ENCODE peak calls at places on chromosome X, in five cellular contexts. W is mesendoderm, K is mesenchymal stem cell, E is IMR-90, D is H9. N is an unnamed sample.

GRCh38 chrX:31546130-31546529 is 474.3 kb upstream of the FTHL17 start:
- DNase-seq in K (peak), W (peak), E (peak), D (no peak), N (no peak)

GRCh38 chrX:40267334-40268118 is 169.8 kb upstream of the BCOR start:
- DNase-seq in D (no peak), K (peak), E (no peak), W (no peak), N (no peak)

GRCh38 chrX:134821370-134821769 is 163.1 kb upstream of the PLAC1 start:
- DNase-seq in D (peak), E (peak), W (peak), K (peak), N (no peak)

GRCh38 chrX:106613277-106613676 is 1.5 kb downstream of the RADX start:
- DNase-seq in E (no peak), W (no peak), D (no peak), K (no peak), N (no peak)

GRCh38 chrX:54386314-54386713 is 28.5 kb upstream of the WNK3 start:
- DNase-seq in D (no peak), E (peak), K (peak), W (peak), N (no peak)

GRCh38 chrX:10110984-10111363 is 45.8 kb upstream of the CLCN4 start:
- DNase-seq in K (no peak), W (no peak), D (no peak), E (no peak), N (no peak)

GRCh38 chrX:119871599-119872395 is at the start of the genes NDUFA1 and RNF113A:
- DNase-seq in K (peak), W (peak), E (peak), D (peak), N (peak)

GRCh38 chrX:151713859-151714258 is 2.0 kb upstream of the FATE1 start:
- DNase-seq in E (no peak), K (no peak), D (peak), W (peak), N (no peak)

GRCh38 chrX:22135171-22135711 is 103.1 kb downstream of the PHEX start:
- DNase-seq in K (peak), W (no peak), D (no peak), E (peak), N (no peak)

GRCh38 chrX:11954196-11954595 is 184.1 kb upstream of the FRMPD4 start:
- DNase-seq in W (no peak), K (peak), E (no peak), D (no peak), N (no peak)

GRCh38 chrX:110003167-110004156 is 548 bp downstream of the TMEM164 start:
- DNase-seq in D (peak), W (peak), E (no peak), K (peak), N (no peak)

GRCh38 chrX:70030242-70030823 is 19.4 kb downstream of the AWAT2 start:
- DNase-seq in K (peak), W (peak), D (peak), E (peak), N (peak)

GRCh38 chrX:2489446-2490445 is 11.0 kb downstream of the DHRSX start:
- DNase-seq in K (no peak), W (no peak), E (no peak), D (no peak), N (no peak)
- H3K4ac ChIP-seq in K (no peak), W (no peak), E (no peak), D (no peak), N (no peak)

GRCh38 chrX:41619221-41619620 is 69.6 kb upstream of the GPR34 start:
- DNase-seq in W (no peak), D (no peak), E (no peak), K (no peak), N (no peak)
- H3K4ac ChIP-seq in W (no peak), D (no peak), E (no peak), K (no peak), N (no peak)

DNA sequence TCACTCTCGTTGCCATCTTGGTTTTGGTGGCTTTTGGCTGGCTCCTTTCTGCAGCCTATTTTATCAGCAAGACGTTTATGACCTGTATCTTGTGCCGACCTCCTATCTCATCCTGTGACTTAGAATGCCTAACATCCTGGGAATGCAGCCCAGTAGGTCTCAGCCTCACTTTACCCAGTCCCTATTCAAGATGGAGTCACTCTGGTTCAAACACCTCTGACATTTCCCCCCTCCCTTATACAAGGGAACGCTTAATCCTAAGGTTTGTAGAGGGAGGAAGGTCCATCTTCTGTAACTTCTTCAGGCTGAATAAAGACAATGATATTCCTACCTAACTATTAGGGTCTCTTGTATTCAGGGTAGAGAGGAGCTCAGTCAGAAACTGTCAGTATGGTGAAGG is 79.3 kb upstream of the SPANXB1 start:
- DNase-seq in K (no peak), E (no peak), W (no peak), D (no peak), N (no peak)
- H3K4ac ChIP-seq in K (no peak), E (no peak), W (no peak), D (no peak), N (no peak)

GRCh38 chrX:14837155-14837554 is 35.7 kb downstream of the FANCB start:
- DNase-seq in W (no peak), K (no peak), D (no peak), E (no peak), N (no peak)

GRCh38 chrX:14832591-14832990 is 40.3 kb downstream of the FANCB start:
- DNase-seq in K (no peak), W (no peak), E (peak), D (no peak), N (no peak)

GRCh38 chrX:14829643-14830042 is 43.2 kb downstream of the FANCB start:
- DNase-seq in D (no peak), W (peak), K (no peak), E (no peak), N (no peak)

GRCh38 chrX:14832151-14832550 is 40.7 kb downstream of the FANCB start:
- DNase-seq in W (peak), E (peak), D (no peak), K (peak), N (no peak)
- H3K4ac ChIP-seq in W (no peak), E (peak), D (no peak), K (no peak), N (no peak)

DNA sequence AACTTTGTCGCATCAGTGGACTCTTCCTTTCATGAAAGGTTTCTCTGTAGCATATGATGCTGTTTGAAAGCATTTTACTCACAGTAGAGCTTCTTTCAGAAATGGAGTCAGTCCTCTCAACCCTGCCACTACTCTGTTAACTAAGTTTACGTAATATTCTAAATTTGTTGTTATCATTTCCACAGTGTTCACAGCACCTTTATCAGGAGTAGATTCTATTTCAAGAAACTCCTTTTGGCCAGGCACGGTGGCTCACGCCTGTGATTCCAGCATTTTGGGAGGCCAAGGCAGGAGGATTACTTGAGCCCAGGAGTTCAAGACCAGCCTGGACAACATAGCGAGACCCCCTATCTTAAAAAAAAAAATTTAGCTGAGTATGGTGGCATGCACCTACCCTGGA is 90.0 kb downstream of the KDM6A start:
- DNase-seq in W (no peak), K (no peak), D (no peak), E (no peak), N (no peak)
- H3K4ac ChIP-seq in W (no peak), K (no peak), D (no peak), E (no peak), N (no peak)

GRCh38 chrX:78573630-78574029 is 85.5 kb downstream of the RTL3 start:
- DNase-seq in W (no peak), E (no peak), D (no peak), K (no peak), N (no peak)
- H3K4ac ChIP-seq in W (no peak), E (no peak), D (no peak), K (no peak), N (no peak)

GRCh38 chrX:130769835-130770234 is 133.2 kb downstream of the ENOX2 start:
- DNase-seq in W (no peak), K (peak), D (no peak), E (no peak), N (no peak)
- H3K4ac ChIP-seq in W (no peak), K (no peak), D (no peak), E (no peak), N (no peak)

GRCh38 chrX:7926914-7927258 is 327 bp downstream of the PNPLA4 start:
- DNase-seq in K (no peak), E (no peak), W (no peak), D (no peak), N (no peak)
- H3K4ac ChIP-seq in K (peak), E (peak), W (peak), D (no peak), N (no peak)